ENCODE peak calls at places on chromosomes 2 and 18, in seven cellular contexts. One of them, this sample, is unnamed.
A peak's percentile ranks its signal among the peaks of the same experiment; 100 is the strongest.

GRCh38 chr2:57516740-57517340 is 529.8 kb upstream of the VRK2 start:
- DNase-seq in K562: peak; percentile 30
- DNase-seq in frontal cortex: peak; percentile 24
- DNase-seq in AG08395: peak; percentile 58
- DNase-seq in caudate nucleus: no peak
- DNase-seq in stimulated activated CD8-positive, alpha-beta memory T cell treated with anti-CD3 and anti-CD28 coated beads, Interleukin-15, amount 100 ng/mL, for 1 hour: no peak
- DNase-seq in NCI-H1092 treated with DMSO at 0.1 percent for 48 hours: peak; percentile 64
- DNase-seq in this sample: peak; percentile 33

GRCh38 chr2:124024491-124025348 is at the start of gene CNTNAP5:
- DNase-seq in K562: peak; percentile 40
- DNase-seq in frontal cortex: peak; percentile 62
- DNase-seq in AG08395: peak; percentile 47
- DNase-seq in caudate nucleus: no peak
- DNase-seq in stimulated activated CD8-positive, alpha-beta memory T cell treated with anti-CD3 and anti-CD28 coated beads, Interleukin-15, amount 100 ng/mL, for 1 hour: no peak
- DNase-seq in NCI-H1092 treated with DMSO at 0.1 percent for 48 hours: peak; percentile 61
- DNase-seq in this sample: peak; percentile 51

GRCh38 chr2:229611360-229611759 is 103.0 kb downstream of the DNER start:
- DNase-seq in K562: no peak
- DNase-seq in frontal cortex: no peak
- DNase-seq in AG08395: no peak
- DNase-seq in caudate nucleus: no peak
- DNase-seq in stimulated activated CD8-positive, alpha-beta memory T cell treated with anti-CD3 and anti-CD28 coated beads, Interleukin-15, amount 100 ng/mL, for 1 hour: no peak
- DNase-seq in NCI-H1092 treated with DMSO at 0.1 percent for 48 hours: no peak
- DNase-seq in this sample: no peak

GRCh38 chr2:181289698-181290097 is 167.5 kb upstream of the ITGA4 start:
- DNase-seq in K562: no peak
- DNase-seq in frontal cortex: no peak
- DNase-seq in AG08395: no peak
- DNase-seq in caudate nucleus: no peak
- DNase-seq in stimulated activated CD8-positive, alpha-beta memory T cell treated with anti-CD3 and anti-CD28 coated beads, Interleukin-15, amount 100 ng/mL, for 1 hour: no peak
- DNase-seq in NCI-H1092 treated with DMSO at 0.1 percent for 48 hours: no peak
- DNase-seq in this sample: no peak

GRCh38 chr2:207282916-207283315 is 117.2 kb upstream of the KLF7 start:
- DNase-seq in K562: no peak
- DNase-seq in frontal cortex: no peak
- DNase-seq in AG08395: no peak
- DNase-seq in caudate nucleus: no peak
- DNase-seq in stimulated activated CD8-positive, alpha-beta memory T cell treated with anti-CD3 and anti-CD28 coated beads, Interleukin-15, amount 100 ng/mL, for 1 hour: no peak
- DNase-seq in NCI-H1092 treated with DMSO at 0.1 percent for 48 hours: no peak
- DNase-seq in this sample: no peak

GRCh38 chr2:100271210-100271609 is 51.1 kb downstream of the LONRF2 start:
- DNase-seq in K562: no peak
- DNase-seq in frontal cortex: no peak
- DNase-seq in AG08395: no peak
- DNase-seq in caudate nucleus: no peak
- DNase-seq in stimulated activated CD8-positive, alpha-beta memory T cell treated with anti-CD3 and anti-CD28 coated beads, Interleukin-15, amount 100 ng/mL, for 1 hour: no peak
- DNase-seq in NCI-H1092 treated with DMSO at 0.1 percent for 48 hours: no peak
- DNase-seq in this sample: no peak

GRCh38 chr18:67710639-67711038 is 194.1 kb upstream of the DSEL start:
- DNase-seq in K562: no peak
- DNase-seq in frontal cortex: no peak
- DNase-seq in AG08395: no peak
- DNase-seq in caudate nucleus: no peak
- DNase-seq in stimulated activated CD8-positive, alpha-beta memory T cell treated with anti-CD3 and anti-CD28 coated beads, Interleukin-15, amount 100 ng/mL, for 1 hour: no peak
- DNase-seq in NCI-H1092 treated with DMSO at 0.1 percent for 48 hours: no peak
- DNase-seq in this sample: no peak

GRCh38 chr2:235204923-235205322 is 253.1 kb downstream of the SH3BP4 start:
- DNase-seq in K562: no peak
- DNase-seq in frontal cortex: no peak
- DNase-seq in AG08395: peak; percentile 63
- DNase-seq in caudate nucleus: no peak
- DNase-seq in stimulated activated CD8-positive, alpha-beta memory T cell treated with anti-CD3 and anti-CD28 coated beads, Interleukin-15, amount 100 ng/mL, for 1 hour: no peak
- DNase-seq in NCI-H1092 treated with DMSO at 0.1 percent for 48 hours: no peak
- DNase-seq in this sample: no peak

GRCh38 chr18:9803698-9804516 is 81.9 kb upstream of the TXNDC2 start:
- DNase-seq in K562: peak; percentile 58
- DNase-seq in frontal cortex: no peak
- DNase-seq in AG08395: no peak
- DNase-seq in caudate nucleus: no peak
- DNase-seq in stimulated activated CD8-positive, alpha-beta memory T cell treated with anti-CD3 and anti-CD28 coated beads, Interleukin-15, amount 100 ng/mL, for 1 hour: no peak
- DNase-seq in NCI-H1092 treated with DMSO at 0.1 percent for 48 hours: no peak
- DNase-seq in this sample: no peak

GRCh38 chr18:13361422-13361821 is 142.9 kb downstream of the LDLRAD4 start:
- DNase-seq in K562: no peak
- DNase-seq in frontal cortex: no peak
- DNase-seq in AG08395: no peak
- DNase-seq in caudate nucleus: no peak
- DNase-seq in stimulated activated CD8-positive, alpha-beta memory T cell treated with anti-CD3 and anti-CD28 coated beads, Interleukin-15, amount 100 ng/mL, for 1 hour: no peak
- DNase-seq in NCI-H1092 treated with DMSO at 0.1 percent for 48 hours: no peak
- DNase-seq in this sample: no peak

GRCh38 chr2:158774663-158775062 is 20.5 kb upstream of the DAPL1 start:
- DNase-seq in K562: no peak
- DNase-seq in frontal cortex: no peak
- DNase-seq in AG08395: no peak
- DNase-seq in caudate nucleus: no peak
- DNase-seq in stimulated activated CD8-positive, alpha-beta memory T cell treated with anti-CD3 and anti-CD28 coated beads, Interleukin-15, amount 100 ng/mL, for 1 hour: no peak
- DNase-seq in NCI-H1092 treated with DMSO at 0.1 percent for 48 hours: peak; percentile 5
- DNase-seq in this sample: no peak

GRCh38 chr18:46736136-46736535 is 20.7 kb downstream of the ST8SIA5 start:
- DNase-seq in K562: no peak
- DNase-seq in frontal cortex: no peak
- DNase-seq in AG08395: no peak
- DNase-seq in caudate nucleus: no peak
- DNase-seq in stimulated activated CD8-positive, alpha-beta memory T cell treated with anti-CD3 and anti-CD28 coated beads, Interleukin-15, amount 100 ng/mL, for 1 hour: no peak
- DNase-seq in NCI-H1092 treated with DMSO at 0.1 percent for 48 hours: no peak
- DNase-seq in this sample: no peak

GRCh38 chr2:239005586-239005985 is 157.7 kb downstream of the TWIST2 start:
- DNase-seq in K562: no peak
- DNase-seq in frontal cortex: no peak
- DNase-seq in AG08395: no peak
- DNase-seq in caudate nucleus: no peak
- DNase-seq in stimulated activated CD8-positive, alpha-beta memory T cell treated with anti-CD3 and anti-CD28 coated beads, Interleukin-15, amount 100 ng/mL, for 1 hour: no peak
- DNase-seq in NCI-H1092 treated with DMSO at 0.1 percent for 48 hours: no peak
- DNase-seq in this sample: no peak

GRCh38 chr2:88181511-88181910 is 11.4 kb downstream of the THNSL2 start:
- DNase-seq in K562: no peak
- DNase-seq in frontal cortex: no peak
- DNase-seq in AG08395: peak; percentile 13
- DNase-seq in caudate nucleus: no peak
- DNase-seq in stimulated activated CD8-positive, alpha-beta memory T cell treated with anti-CD3 and anti-CD28 coated beads, Interleukin-15, amount 100 ng/mL, for 1 hour: no peak
- DNase-seq in NCI-H1092 treated with DMSO at 0.1 percent for 48 hours: no peak
- DNase-seq in this sample: no peak

GRCh38 chr18:62409821-62410220 is 84.7 kb downstream of the TNFRSF11A start:
- DNase-seq in K562: no peak
- DNase-seq in frontal cortex: no peak
- DNase-seq in AG08395: no peak
- DNase-seq in caudate nucleus: no peak
- DNase-seq in stimulated activated CD8-positive, alpha-beta memory T cell treated with anti-CD3 and anti-CD28 coated beads, Interleukin-15, amount 100 ng/mL, for 1 hour: no peak
- DNase-seq in NCI-H1092 treated with DMSO at 0.1 percent for 48 hours: no peak
- DNase-seq in this sample: no peak

GRCh38 chr2:229083606-229084349 is 187.3 kb downstream of the PID1 start:
- DNase-seq in K562: no peak
- DNase-seq in frontal cortex: no peak
- DNase-seq in AG08395: no peak
- DNase-seq in caudate nucleus: no peak
- DNase-seq in stimulated activated CD8-positive, alpha-beta memory T cell treated with anti-CD3 and anti-CD28 coated beads, Interleukin-15, amount 100 ng/mL, for 1 hour: no peak
- DNase-seq in NCI-H1092 treated with DMSO at 0.1 percent for 48 hours: peak; percentile 54
- DNase-seq in this sample: no peak

GRCh38 chr2:240933966-240934700 is 28.0 kb downstream of the CROCC2 start:
- DNase-seq in K562: no peak
- DNase-seq in frontal cortex: no peak
- DNase-seq in AG08395: no peak
- DNase-seq in caudate nucleus: no peak
- DNase-seq in stimulated activated CD8-positive, alpha-beta memory T cell treated with anti-CD3 and anti-CD28 coated beads, Interleukin-15, amount 100 ng/mL, for 1 hour: no peak
- DNase-seq in NCI-H1092 treated with DMSO at 0.1 percent for 48 hours: no peak
- DNase-seq in this sample: no peak

GRCh38 chr18:58937913-58938312 is 73.2 kb downstream of the ZNF532 start:
- DNase-seq in K562: no peak
- DNase-seq in frontal cortex: no peak
- DNase-seq in AG08395: no peak
- DNase-seq in caudate nucleus: no peak
- DNase-seq in stimulated activated CD8-positive, alpha-beta memory T cell treated with anti-CD3 and anti-CD28 coated beads, Interleukin-15, amount 100 ng/mL, for 1 hour: no peak
- DNase-seq in NCI-H1092 treated with DMSO at 0.1 percent for 48 hours: no peak
- DNase-seq in this sample: no peak

GRCh38 chr2:165011199-165011598 is 55.9 kb upstream of the SLC38A11 start:
- DNase-seq in K562: no peak
- DNase-seq in frontal cortex: no peak
- DNase-seq in AG08395: no peak
- DNase-seq in caudate nucleus: no peak
- DNase-seq in stimulated activated CD8-positive, alpha-beta memory T cell treated with anti-CD3 and anti-CD28 coated beads, Interleukin-15, amount 100 ng/mL, for 1 hour: no peak
- DNase-seq in NCI-H1092 treated with DMSO at 0.1 percent for 48 hours: no peak
- DNase-seq in this sample: no peak

GRCh38 chr2:182649316-182649715 is 66.7 kb upstream of the DNAJC10 start:
- DNase-seq in K562: peak; percentile 46
- DNase-seq in frontal cortex: peak; percentile 12
- DNase-seq in AG08395: peak; percentile 21
- DNase-seq in caudate nucleus: no peak
- DNase-seq in stimulated activated CD8-positive, alpha-beta memory T cell treated with anti-CD3 and anti-CD28 coated beads, Interleukin-15, amount 100 ng/mL, for 1 hour: no peak
- DNase-seq in NCI-H1092 treated with DMSO at 0.1 percent for 48 hours: peak; percentile 49
- DNase-seq in this sample: no peak

GRCh38 chr2:53964237-53964952 is 6.4 kb downstream of the PSME4 start:
- DNase-seq in K562: no peak
- DNase-seq in frontal cortex: no peak
- DNase-seq in AG08395: no peak
- DNase-seq in caudate nucleus: no peak
- DNase-seq in stimulated activated CD8-positive, alpha-beta memory T cell treated with anti-CD3 and anti-CD28 coated beads, Interleukin-15, amount 100 ng/mL, for 1 hour: no peak
- DNase-seq in NCI-H1092 treated with DMSO at 0.1 percent for 48 hours: no peak
- DNase-seq in this sample: no peak

GRCh38 chr18:8029061-8029460 is 461.9 kb downstream of the PTPRM start:
- DNase-seq in K562: no peak
- DNase-seq in frontal cortex: no peak
- DNase-seq in AG08395: no peak
- DNase-seq in caudate nucleus: no peak
- DNase-seq in stimulated activated CD8-positive, alpha-beta memory T cell treated with anti-CD3 and anti-CD28 coated beads, Interleukin-15, amount 100 ng/mL, for 1 hour: no peak
- DNase-seq in NCI-H1092 treated with DMSO at 0.1 percent for 48 hours: no peak
- DNase-seq in this sample: no peak

GRCh38 chr18:21865043-21865442 is 124.5 kb downstream of the MIB1 start:
- DNase-seq in K562: no peak
- DNase-seq in frontal cortex: no peak
- DNase-seq in AG08395: no peak
- DNase-seq in caudate nucleus: no peak
- DNase-seq in stimulated activated CD8-positive, alpha-beta memory T cell treated with anti-CD3 and anti-CD28 coated beads, Interleukin-15, amount 100 ng/mL, for 1 hour: no peak
- DNase-seq in NCI-H1092 treated with DMSO at 0.1 percent for 48 hours: no peak
- DNase-seq in this sample: no peak

GRCh38 chr2:203534486-203535077 is 519 bp downstream of the RAPH1 start:
- DNase-seq in K562: peak; percentile 14
- DNase-seq in frontal cortex: no peak
- DNase-seq in AG08395: peak; percentile 14
- DNase-seq in caudate nucleus: no peak
- DNase-seq in stimulated activated CD8-positive, alpha-beta memory T cell treated with anti-CD3 and anti-CD28 coated beads, Interleukin-15, amount 100 ng/mL, for 1 hour: peak; percentile 2
- DNase-seq in NCI-H1092 treated with DMSO at 0.1 percent for 48 hours: peak; percentile 19
- DNase-seq in this sample: no peak